ENCODE peak calls at places on chromosomes 2 and 18, in eight cellular contexts. R, F, D, V, N, G, K and M are unnamed samples.

GRCh38 chr18:69948919-69949537 is 1.4 kb upstream of the CD226 start:
- DNase-seq in R (no peak), F (no peak), D (no peak), V (peak), N (no peak), G (peak), K (peak), M (peak)

GRCh38 chr2:75512455-75513212 is 48.1 kb downstream of the EVA1A start:
- DNase-seq in R (no peak), F (no peak), D (no peak), V (no peak), N (no peak), G (no peak), K (no peak), M (no peak)

GRCh38 chr2:188380280-188380679 is 88.6 kb downstream of the GULP1 start:
- DNase-seq in R (no peak), F (no peak), D (no peak), V (no peak), N (no peak), G (no peak), K (no peak), M (no peak)

GRCh38 chr2:25204190-25204838 is 35.9 kb upstream of the POMC start:
- DNase-seq in R (no peak), F (no peak), D (no peak), V (no peak), N (no peak), G (no peak), K (peak), M (no peak)

GRCh38 chr2:37561615-37562569 is 109.5 kb downstream of the CDC42EP3 start:
- DNase-seq in R (peak), F (peak), D (peak), V (no peak), N (peak), G (peak), K (peak), M (peak)

GRCh38 chr2:121530210-121530562 is 494 bp upstream of the RNU4ATAC start:
- DNase-seq in R (peak), F (peak), D (peak), V (peak), N (peak), G (peak), K (peak), M (peak)

GRCh38 chr2:31263636-31264190 is 29.8 kb downstream of the EHD3 start:
- DNase-seq in R (no peak), F (no peak), D (no peak), V (no peak), N (no peak), G (no peak), K (no peak), M (no peak)

GRCh38 chr2:152097291-152098032 is 1.4 kb downstream of the CACNB4 start:
- DNase-seq in R (peak), F (no peak), D (no peak), V (no peak), N (peak), G (peak), K (peak), M (peak)

GRCh38 chr2:81412681-81413080 is 1108.1 kb upstream of the LRRTM1 start:
- DNase-seq in R (no peak), F (no peak), D (peak), V (no peak), N (no peak), G (no peak), K (no peak), M (no peak)

GRCh38 chr2:167925775-167926174 is 321.6 kb downstream of the STK39 start:
- DNase-seq in R (no peak), F (no peak), D (no peak), V (no peak), N (no peak), G (no peak), K (no peak), M (no peak)

GRCh38 chr2:226661789-226662545 is 137.7 kb downstream of the IRS1 start:
- DNase-seq in R (no peak), F (no peak), D (peak), V (no peak), N (peak), G (peak), K (no peak), M (no peak)

GRCh38 chr2:45029215-45029614 is 20.0 kb upstream of the SIX2 start:
- DNase-seq in R (no peak), F (no peak), D (no peak), V (no peak), N (no peak), G (no peak), K (no peak), M (no peak)

GRCh38 chr18:48785091-48785614 is 165.6 kb downstream of the SMAD7 start:
- DNase-seq in R (no peak), F (no peak), D (no peak), V (peak), N (no peak), G (peak), K (no peak), M (peak)

GRCh38 chr2:215698566-215698965 is 262.7 kb upstream of the FN1 start:
- DNase-seq in R (no peak), F (no peak), D (no peak), V (no peak), N (no peak), G (no peak), K (no peak), M (no peak)

GRCh38 chr2:241987726-241988125 is 118.2 kb downstream of the RTP5 start:
- DNase-seq in R (no peak), F (no peak), D (no peak), V (no peak), N (no peak), G (no peak), K (no peak), M (no peak)

GRCh38 chr2:196206804-196207203 is 35.4 kb upstream of the STK17B start:
- DNase-seq in R (no peak), F (no peak), D (no peak), V (no peak), N (no peak), G (no peak), K (peak), M (no peak)

GRCh38 chr18:64037812-64038414 is 68.0 kb downstream of the SERPINB8 start:
- DNase-seq in R (peak), F (peak), D (peak), V (no peak), N (peak), G (no peak), K (peak), M (peak)

DNA sequence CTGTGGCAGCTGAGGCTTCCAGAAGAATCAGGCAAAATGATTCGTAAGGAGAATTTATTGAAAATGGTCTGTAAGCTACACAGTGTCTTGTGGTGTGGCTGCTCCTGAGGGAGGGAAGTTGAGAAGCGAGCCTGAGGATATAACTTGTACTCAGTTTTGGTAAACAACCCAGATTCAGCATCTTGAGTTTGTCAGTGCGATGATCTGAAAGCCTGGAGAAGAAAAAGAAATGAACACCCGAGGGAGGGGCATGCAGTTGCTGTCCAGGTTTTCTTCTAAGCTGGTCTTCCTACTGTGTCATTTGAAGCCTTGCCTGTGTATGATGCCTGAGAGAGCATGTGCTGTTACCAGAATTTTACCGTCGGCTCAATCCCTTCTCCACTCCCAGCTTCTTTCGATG is 87.3 kb downstream of the MAPK4 start:
- DNase-seq in R (no peak), F (no peak), D (no peak), V (no peak), N (no peak), G (no peak), K (no peak), M (no peak)
- TF ChIP-seq POLR2A in R (no peak), F (no peak), D (no peak), V (no peak), N (no peak), G (no peak), K (no peak), M (no peak)

DNA sequence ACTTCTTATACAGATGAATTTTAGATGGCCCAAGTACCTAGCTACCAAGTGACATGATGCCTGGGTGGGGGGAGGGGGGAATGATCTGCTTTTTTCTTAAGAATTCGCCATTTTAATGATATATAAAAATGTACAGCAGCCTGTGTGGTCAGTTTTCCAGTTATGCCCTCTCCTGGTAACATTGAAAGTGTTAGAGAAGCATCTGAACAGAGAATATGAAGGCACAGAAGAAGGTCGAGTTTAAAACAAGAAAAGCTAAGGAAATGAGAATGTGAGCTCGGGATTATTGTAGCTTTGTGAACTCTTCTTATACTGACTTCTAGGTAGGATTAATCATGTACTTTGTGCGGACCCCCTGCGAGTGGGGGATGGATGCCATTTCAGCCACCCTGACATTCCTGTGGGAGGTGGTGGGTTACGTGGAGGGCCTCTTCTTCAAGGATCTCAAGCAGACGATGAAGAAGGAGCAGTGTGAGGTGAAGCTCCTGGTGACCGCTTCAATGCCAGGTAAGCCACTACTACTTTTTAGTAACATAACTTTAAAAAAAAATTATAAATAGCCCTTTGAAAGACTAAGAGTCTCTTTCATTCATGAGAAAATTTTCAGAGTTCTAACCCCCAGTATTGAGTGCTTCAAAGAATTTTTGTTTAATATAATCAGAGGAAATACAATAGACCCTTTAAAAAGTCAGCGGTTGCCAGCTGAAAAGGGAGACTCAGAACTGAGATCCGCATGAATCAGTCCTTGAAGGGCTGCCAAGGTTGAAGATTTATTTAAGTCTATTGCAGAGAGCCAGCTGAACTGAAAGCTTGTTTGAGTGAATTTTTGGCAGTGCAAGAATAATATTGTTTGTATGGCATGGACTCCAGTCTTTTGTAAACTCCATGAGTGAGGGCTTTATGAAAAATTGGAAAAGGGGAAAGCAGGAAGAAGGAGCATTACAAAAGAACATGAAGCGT is 68.7 kb upstream of the RPE start:
- DNase-seq in R (no peak), F (no peak), D (no peak), V (no peak), N (no peak), G (peak), K (peak), M (no peak)
- H3K4me3 ChIP-seq in R (no peak), F (no peak), D (no peak), V (no peak), N (no peak), G (peak), K (no peak), M (no peak)

GRCh38 chr2:58879834-58880233 is 638.7 kb upstream of the FANCL start:
- DNase-seq in R (no peak), F (no peak), D (no peak), V (no peak), N (no peak), G (no peak), K (no peak), M (no peak)

GRCh38 chr2:58870704-58871103 is 629.6 kb upstream of the FANCL start:
- DNase-seq in R (no peak), F (no peak), D (peak), V (no peak), N (peak), G (no peak), K (no peak), M (peak)

GRCh38 chr2:58878778-58879177 is 637.7 kb upstream of the FANCL start:
- DNase-seq in R (no peak), F (no peak), D (no peak), V (no peak), N (no peak), G (no peak), K (no peak), M (no peak)

GRCh38 chr2:58871469-58872142 is 630.5 kb upstream of the FANCL start:
- DNase-seq in R (no peak), F (no peak), D (no peak), V (no peak), N (no peak), G (no peak), K (no peak), M (no peak)

DNA sequence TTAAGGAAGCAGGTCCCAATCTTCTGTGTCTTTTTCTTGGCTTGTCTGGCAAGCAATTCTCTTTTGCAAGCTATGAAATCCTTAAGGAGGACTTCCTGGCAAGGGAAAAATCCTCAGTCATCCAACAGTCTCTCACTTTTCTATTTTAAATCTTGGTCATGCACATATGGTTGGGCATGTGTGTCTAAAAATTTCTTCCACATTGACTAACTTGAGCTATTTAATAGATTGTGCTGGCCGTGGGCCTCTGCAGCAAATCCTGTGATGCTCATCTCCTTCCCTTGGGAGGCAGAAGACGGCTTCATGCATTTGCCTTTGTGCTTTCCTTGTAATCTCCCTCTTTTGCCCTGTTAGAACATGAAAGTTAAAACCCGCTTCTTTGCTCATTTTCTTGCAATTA is 634.3 kb upstream of the FANCL start:
- DNase-seq in R (no peak), F (no peak), D (no peak), V (no peak), N (no peak), G (no peak), K (no peak), M (no peak)
- TF ChIP-seq POLR2A in R (no peak), F (no peak), D (no peak), V (no peak), N (no peak), G (no peak), K (no peak), M (no peak)

GRCh38 chr18:59039449-59039848 is 100.2 kb upstream of the SEC11C start:
- DNase-seq in R (no peak), F (no peak), D (no peak), V (no peak), N (no peak), G (no peak), K (no peak), M (no peak)
- H3K4me3 ChIP-seq in R (no peak), F (no peak), D (no peak), V (no peak), N (no peak), G (no peak), K (no peak), M (no peak)

GRCh38 chr2:27492557-27492956 is 2.4 kb downstream of the FNDC4 start:
- DNase-seq in R (no peak), F (no peak), D (no peak), V (no peak), N (no peak), G (peak), K (no peak), M (no peak)

GRCh38 chr2:27495840-27496356 is 741 bp upstream of the GCKR start:
- DNase-seq in R (peak), F (no peak), D (no peak), V (no peak), N (no peak), G (no peak), K (peak), M (no peak)

GRCh38 chr2:27493948-27494283 is 1.1 kb downstream of the FNDC4 start:
- DNase-seq in R (no peak), F (no peak), D (no peak), V (no peak), N (no peak), G (no peak), K (no peak), M (no peak)

GRCh38 chr2:27494944-27495554 is at the start of gene FNDC4:
- DNase-seq in R (no peak), F (peak), D (no peak), V (peak), N (no peak), G (peak), K (peak), M (peak)

GRCh38 chr2:27494284-27494943 is 586 bp downstream of the FNDC4 start:
- DNase-seq in R (peak), F (peak), D (no peak), V (peak), N (no peak), G (peak), K (peak), M (no peak)
- TF ChIP-seq POLR2A in R (peak), F (no peak), D (no peak), V (no peak), N (no peak), G (peak), K (no peak), M (no peak)

GRCh38 chr2:214628091-214628490 is 181.4 kb downstream of the BARD1 start:
- DNase-seq in R (no peak), F (no peak), D (no peak), V (no peak), N (no peak), G (no peak), K (no peak), M (no peak)

GRCh38 chr2:214630402-214631035 is 179.0 kb downstream of the BARD1 start:
- DNase-seq in R (no peak), F (no peak), D (no peak), V (no peak), N (no peak), G (no peak), K (no peak), M (no peak)
- H3K4me3 ChIP-seq in R (no peak), F (no peak), D (no peak), V (no peak), N (no peak), G (no peak), K (no peak), M (no peak)

GRCh38 chr2:42135381-42136312 is 33.5 kb upstream of the EML4 start:
- DNase-seq in R (peak), F (no peak), D (peak), V (no peak), N (no peak), G (no peak), K (no peak), M (peak)

GRCh38 chr2:42132066-42132965 is 36.8 kb upstream of the EML4 start:
- DNase-seq in R (no peak), F (no peak), D (peak), V (no peak), N (no peak), G (no peak), K (no peak), M (peak)

GRCh38 chr2:42133771-42134195 is 35.4 kb upstream of the EML4 start:
- DNase-seq in R (no peak), F (no peak), D (no peak), V (no peak), N (no peak), G (no peak), K (no peak), M (no peak)

GRCh38 chr2:42129947-42130346 is 39.2 kb upstream of the EML4 start:
- DNase-seq in R (no peak), F (no peak), D (no peak), V (no peak), N (no peak), G (no peak), K (no peak), M (no peak)

DNA sequence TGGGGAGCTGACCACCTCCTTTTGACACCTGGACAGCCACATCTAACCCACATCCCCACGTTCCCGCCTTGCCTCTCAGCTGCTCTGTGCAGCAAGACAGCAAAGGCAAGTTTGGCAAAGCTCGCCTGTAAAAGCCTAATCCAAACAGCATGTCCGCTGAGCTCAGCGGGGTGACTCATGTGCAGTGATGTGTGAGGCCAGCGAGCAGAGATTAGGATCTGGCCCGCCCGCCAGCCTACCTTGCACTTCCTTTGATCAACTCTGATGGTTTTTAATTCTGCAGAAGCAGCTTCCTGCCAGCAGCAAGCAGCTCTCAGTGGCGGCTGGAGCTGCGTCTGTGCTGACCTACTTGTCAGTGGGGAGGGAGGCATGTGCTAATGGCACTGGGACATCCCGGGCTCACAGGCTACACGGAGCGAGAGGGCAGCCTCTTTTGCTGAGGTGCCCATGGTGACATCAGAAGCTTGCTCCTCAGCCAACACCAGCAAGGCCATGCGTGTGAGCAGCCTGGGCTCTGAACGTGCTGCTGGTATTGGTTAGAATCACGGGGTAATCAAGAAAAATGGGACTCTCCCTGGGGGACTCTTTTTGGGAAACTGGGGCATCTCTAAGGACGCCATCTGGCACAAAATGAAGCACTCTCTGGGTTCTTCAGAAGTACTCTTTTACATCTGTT is 36.0 kb upstream of the EML4 start:
- DNase-seq in R (peak), F (peak), D (peak), V (peak), N (peak), G (peak), K (peak), M (peak)
- TF ChIP-seq POLR2A in R (peak), F (no peak), D (no peak), V (peak), N (no peak), G (peak), K (no peak), M (no peak)